ENCODE peak calls at places on chromosome 12, in nine cellular contexts. V is uterus, H is heart left ventricle, W is esophagus squamous epithelium, F is left ventricle myocardium inferior, L is psoas muscle, U is right atrium auricular region, G is hepatocyte, N is PC-9. Y is an unnamed sample.

GRCh38 chr12:124369055-124369900 is 74.4 kb downstream of the RFLNA start:
- DNase-seq in V (peak; percentile 92), H (peak; percentile 94), W (no peak), F (peak; percentile 92), L (peak; percentile 94), U (peak; percentile 94), G (peak; percentile 71), N (peak; percentile 100), Y (peak; percentile 99)

GRCh38 chr12:52147367-52147972 is 44.3 kb downstream of the KRT80 start:
- DNase-seq in V (peak; percentile 87), H (peak; percentile 89), W (peak; percentile 56), F (peak; percentile 85), L (peak; percentile 95), U (peak; percentile 98), G (peak; percentile 95), N (peak; percentile 99), Y (no peak)

GRCh38 chr12:22334696-22335290 is at the start of gene ST8SIA1:
- DNase-seq in V (peak; percentile 59), H (peak; percentile 77), W (no peak), F (peak; percentile 49), L (peak; percentile 52), U (no peak), G (peak; percentile 49), N (peak; percentile 6), Y (peak; percentile 71)

GRCh38 chr12:63917864-63918742 is 73.6 kb downstream of the SRGAP1 start:
- DNase-seq in V (peak; percentile 33), H (no peak), W (no peak), F (no peak), L (no peak), U (no peak), G (peak; percentile 73), N (peak; percentile 50), Y (no peak)

GRCh38 chr12:6964605-6965025 is 5.8 kb downstream of the PHB2 start:
- DNase-seq in V (no peak), H (no peak), W (no peak), F (no peak), L (no peak), U (no peak), G (no peak), N (no peak), Y (no peak)

GRCh38 chr12:49026678-49027480 is 8.3 kb upstream of the PRKAG1 start:
- DNase-seq in V (peak; percentile 24), H (peak; percentile 47), W (no peak), F (no peak), L (no peak), U (no peak), G (no peak), N (no peak), Y (no peak)

GRCh38 chr12:111152581-111152980 is 216.3 kb downstream of the PHETA1 start:
- DNase-seq in V (no peak), H (no peak), W (no peak), F (no peak), L (no peak), U (no peak), G (no peak), N (no peak), Y (no peak)

GRCh38 chr12:17278946-17279345 is 673.0 kb upstream of the LMO3 start:
- DNase-seq in V (no peak), H (no peak), W (no peak), F (no peak), L (no peak), U (no peak), G (no peak), N (no peak), Y (no peak)

GRCh38 chr12:7642876-7643309 is 22.8 kb downstream of the APOBEC1 start:
- DNase-seq in V (no peak), H (no peak), W (no peak), F (no peak), L (no peak), U (no peak), G (no peak), N (peak; percentile 47), Y (no peak)

GRCh38 chr12:106223485-106224391 is 24.1 kb downstream of the CKAP4 start:
- DNase-seq in V (peak; percentile 77), H (peak; percentile 79), W (no peak), F (peak; percentile 63), L (peak; percentile 67), U (peak; percentile 79), G (peak; percentile 76), N (peak; percentile 70), Y (peak; percentile 67)

GRCh38 chr12:64890873-64891468 is 66.5 kb downstream of the TBC1D30 start:
- DNase-seq in V (no peak), H (no peak), W (no peak), F (no peak), L (no peak), U (no peak), G (peak; percentile 83), N (no peak), Y (no peak)

GRCh38 chr12:2669560-2669959 is 125.2 kb upstream of the FKBP4 start:
- DNase-seq in V (no peak), H (no peak), W (no peak), F (no peak), L (no peak), U (no peak), G (no peak), N (no peak), Y (no peak)

GRCh38 chr12:108419949-108420348 is 80.8 kb upstream of the CMKLR1 start:
- DNase-seq in V (no peak), H (no peak), W (no peak), F (no peak), L (no peak), U (no peak), G (no peak), N (no peak), Y (no peak)

GRCh38 chr12:108423486-108423885 is 84.4 kb upstream of the CMKLR1 start:
- DNase-seq in V (no peak), H (no peak), W (no peak), F (no peak), L (no peak), U (no peak), G (no peak), N (no peak), Y (no peak)

GRCh38 chr12:108425238-108425795 is 86.2 kb upstream of the CMKLR1 start:
- DNase-seq in V (no peak), H (no peak), W (no peak), F (no peak), L (no peak), U (no peak), G (no peak), N (no peak), Y (no peak)

GRCh38 chr12:108424816-108425215 is 85.7 kb upstream of the CMKLR1 start:
- DNase-seq in V (no peak), H (no peak), W (no peak), F (no peak), L (no peak), U (no peak), G (no peak), N (no peak), Y (no peak)

DNA sequence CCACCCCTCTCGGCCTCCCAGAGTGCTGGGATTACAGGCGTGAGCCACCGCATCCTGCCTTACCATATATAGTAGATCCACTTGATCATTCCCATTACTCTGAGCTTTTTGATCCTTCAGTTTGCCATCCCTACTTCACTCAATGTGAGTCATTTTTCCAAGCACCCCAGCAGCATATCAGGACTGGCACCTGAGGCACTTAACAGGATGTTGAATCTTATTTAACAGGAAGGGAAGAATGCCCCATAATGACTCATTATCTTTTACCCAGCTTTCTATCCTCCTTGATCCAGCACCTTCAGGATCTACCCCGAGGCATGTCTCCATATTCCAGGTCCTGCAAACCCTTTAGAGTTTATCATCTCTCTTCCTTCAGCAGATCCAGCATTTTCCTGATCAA is 84.9 kb upstream of the CMKLR1 start:
- DNase-seq in V (no peak), H (no peak), W (no peak), F (no peak), L (no peak), U (no peak), G (no peak), N (no peak), Y (no peak)
- H3K4me3 ChIP-seq in V (no peak overlapping the region), H (no peak overlapping the region), W (no peak overlapping the region), F (no peak overlapping the region), L (no peak overlapping the region), U (no peak overlapping the region), G (no peak overlapping the region), N (no peak overlapping the region), Y (no peak overlapping the region)

GRCh38 chr12:108950991-108951739 is 69.7 kb downstream of the SVOP start:
- DNase-seq in V (peak; percentile 72), H (peak; percentile 75), W (no peak), F (peak; percentile 67), L (peak; percentile 63), U (peak; percentile 88), G (peak; percentile 83), N (peak; percentile 73), Y (peak; percentile 53)
- TF ChIP-seq CTCF in V (peak; percentile 84), H (peak; percentile 75), W (peak; percentile 88), F (peak; percentile 91), L (peak; percentile 94), U (peak; percentile 65), G (peak; percentile 84), N (peak; percentile 97), Y (peak; percentile 91)

GRCh38 chr12:109858764-109859163 is 21.6 kb downstream of the GLTP start:
- DNase-seq in V (no peak), H (no peak), W (no peak), F (no peak), L (no peak), U (no peak), G (no peak), N (no peak), Y (no peak)
- H3K27ac ChIP-seq in V (no peak overlapping the region), H (no peak overlapping the region), W (no peak overlapping the region), F (no peak overlapping the region), L (no peak overlapping the region), U (no peak overlapping the region), G (no peak overlapping the region), N (no peak overlapping the region), Y (no peak overlapping the region)

GRCh38 chr12:30695327-30696102 is at the start of gene IPO8:
- DNase-seq in V (peak; percentile 92), H (peak; percentile 94), W (peak; percentile 65), F (peak; percentile 93), L (peak; percentile 94), U (peak; percentile 89), G (peak; percentile 95), N (peak; percentile 95), Y (peak; percentile 91)

GRCh38 chr12:30696943-30697342 is 1.3 kb upstream of the IPO8 start:
- DNase-seq in V (no peak), H (no peak), W (no peak), F (no peak), L (no peak), U (no peak), G (no peak), N (no peak), Y (no peak)

GRCh38 chr12:30694971-30695326 is 720 bp downstream of the IPO8 start:
- DNase-seq in V (peak; percentile 27), H (no peak), W (no peak), F (no peak), L (peak; percentile 29), U (no peak), G (peak; percentile 60), N (peak; percentile 56), Y (peak; percentile 54)

GRCh38 chr12:30696103-30696408 is 387 bp upstream of the IPO8 start:
- DNase-seq in V (no peak), H (no peak), W (no peak), F (no peak), L (no peak), U (no peak), G (no peak), N (no peak), Y (no peak)

DNA sequence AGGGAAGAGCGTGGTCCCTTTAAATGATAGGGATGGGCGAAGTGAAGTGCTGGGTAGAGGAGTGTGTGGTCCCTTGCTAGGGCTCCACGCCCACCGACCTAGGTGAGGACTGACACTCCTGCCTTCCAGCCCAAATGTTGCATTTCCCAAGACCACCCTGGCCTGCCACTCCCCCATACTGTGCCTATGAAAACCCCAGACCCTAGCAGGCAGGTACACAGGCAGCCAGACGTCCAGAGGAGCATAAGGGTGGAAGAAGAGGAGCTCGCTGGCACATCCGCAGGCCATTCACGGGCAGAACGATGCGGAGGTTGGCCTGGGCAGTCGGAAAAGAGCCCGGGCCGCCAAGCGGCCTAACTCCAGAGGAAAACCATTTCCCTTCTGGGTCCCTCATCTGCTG is 817 bp upstream of the IPO8 start:
- DNase-seq in V (no peak), H (no peak), W (no peak), F (no peak), L (no peak), U (no peak), G (no peak), N (no peak), Y (peak; percentile 14)
- H3K4me3 ChIP-seq in V (peak overlapping the region; percentile 74), H (peak overlapping the region; percentile 95), W (no peak overlapping the region), F (peak overlapping the region; percentile 97), L (peak overlapping the region; percentile 88), U (peak overlapping the region; percentile 97), G (no peak overlapping the region), N (peak overlapping the region; percentile 95), Y (no peak overlapping the region)